ENCODE peak calls at places on chromosomes 7 and 10, in seven cellular contexts. W is Kasumi-1; E is activated T-cell treated with anti-CD3 and anti-CD28 coated beads, Interleukin-2, amount 50 U/mL, for 72 hours; J is GM10248; I is NCI-H1436; M is heart left ventricle; R is activated naive CD8-positive, alpha-beta T cell treated with anti-CD3 and anti-CD28 coated beads, Interleukin-2, amount 50 U/mL, for 24 hours. O is an unnamed sample.

GRCh38 chr10:102918817-102919236 is 733 bp downstream of the CNNM2 start:
- DNase-seq in W (no peak), E (peak; percentile 66), J (peak; percentile 34), I (no peak), M (no peak), R (no peak), O (peak; percentile 64)

GRCh38 chr10:112985701-112986510 is 35.9 kb downstream of the TCF7L2 start:
- DNase-seq in W (peak; percentile 84), E (peak; percentile 48), J (no peak), I (no peak), M (no peak), R (peak; percentile 14), O (no peak)

GRCh38 chr10:122468923-122469781 is 7.8 kb downstream of the HTRA1 start:
- DNase-seq in W (no peak), E (no peak), J (no peak), I (no peak), M (no peak), R (no peak), O (no peak)

GRCh38 chr10:78035025-78035424 is 1.4 kb downstream of the RPS24 start:
- DNase-seq in W (no peak), E (no peak), J (no peak), I (no peak), M (no peak), R (no peak), O (no peak)

GRCh38 chr10:133009218-133009954 is 67.0 kb upstream of the CFAP46 start:
- DNase-seq in W (no peak), E (no peak), J (no peak), I (no peak), M (peak; percentile 91), R (no peak), O (no peak)

GRCh38 chr7:121752706-121753105 is 120.3 kb upstream of the PTPRZ1 start:
- DNase-seq in W (peak; percentile 40), E (no peak), J (no peak), I (peak; percentile 20), M (no peak), R (no peak), O (peak; percentile 4)

GRCh38 chr7:113561446-113561845 is 357.4 kb downstream of the PPP1R3A start:
- DNase-seq in W (peak; percentile 23), E (no peak), J (no peak), I (no peak), M (no peak), R (no peak), O (no peak)

GRCh38 chr10:50275650-50276235 is 24.4 kb upstream of the ASAH2 start:
- DNase-seq in W (peak; percentile 39), E (peak; percentile 23), J (peak; percentile 23), I (no peak), M (peak; percentile 28), R (peak; percentile 51), O (peak; percentile 45)

GRCh38 chr10:6918305-6918704 is 338.2 kb upstream of the PRKCQ start:
- DNase-seq in W (peak; percentile 84), E (peak; percentile 71), J (peak; percentile 33), I (no peak), M (peak; percentile 31), R (peak; percentile 83), O (peak; percentile 31)

GRCh38 chr10:80454526-80455460 is 683 bp downstream of the TSPAN14 start:
- DNase-seq in W (peak; percentile 39), E (peak; percentile 47), J (peak; percentile 35), I (no peak), M (peak; percentile 65), R (peak; percentile 40), O (peak; percentile 62)

GRCh38 chr7:150848561-150849115 is 3.7 kb upstream of the AOC1 start:
- DNase-seq in W (no peak), E (no peak), J (no peak), I (no peak), M (no peak), R (no peak), O (no peak)

GRCh38 chr10:77939561-77940001 is 13.0 kb upstream of the DLG5 start:
- DNase-seq in W (no peak), E (no peak), J (no peak), I (no peak), M (peak; percentile 37), R (no peak), O (no peak)

GRCh38 chr10:14588084-14588937 is 186.4 kb downstream of the FAM107B start:
- DNase-seq in W (no peak), E (peak; percentile 68), J (peak; percentile 66), I (no peak), M (no peak), R (peak; percentile 53), O (peak; percentile 64)

GRCh38 chr7:108497082-108497725 is 28.7 kb downstream of the PNPLA8 start:
- DNase-seq in W (peak; percentile 71), E (peak; percentile 43), J (peak; percentile 52), I (peak; percentile 45), M (no peak), R (peak; percentile 51), O (peak; percentile 44)